ENCODE peak calls at places on chromosome 7, in eight cellular contexts. Z, I, H, T, V, Q, L and W are unnamed samples.

GRCh38 chr7:108149908-108150307 is 19.7 kb upstream of the LAMB4 start:
- DNase-seq in Z (no peak), I (no peak), H (no peak), T (no peak), V (no peak), Q (no peak), L (no peak), W (no peak)

GRCh38 chr7:34247468-34247867 is 342.1 kb downstream of the BMPER start:
- DNase-seq in Z (no peak), I (peak), H (peak), T (no peak), V (peak), Q (peak), L (no peak), W (no peak)

GRCh38 chr7:1755783-1756626 is 85.9 kb downstream of the ELFN1 start:
- DNase-seq in Z (peak), I (no peak), H (no peak), T (no peak), V (no peak), Q (no peak), L (no peak), W (no peak)

GRCh38 chr7:3067606-3068005 is 23.9 kb upstream of the CARD11 start:
- DNase-seq in Z (no peak), I (no peak), H (no peak), T (no peak), V (no peak), Q (no peak), L (no peak), W (no peak)

GRCh38 chr7:24665564-24666294 is 91.5 kb downstream of the GSDME start:
- DNase-seq in Z (peak), I (peak), H (peak), T (peak), V (peak), Q (peak), L (peak), W (peak)

GRCh38 chr7:3408814-3409595 is 108.0 kb downstream of the SDK1 start:
- DNase-seq in Z (peak), I (no peak), H (no peak), T (no peak), V (no peak), Q (no peak), L (no peak), W (no peak)

GRCh38 chr7:36661135-36661840 is 63.0 kb downstream of the AOAH start:
- DNase-seq in Z (no peak), I (peak), H (peak), T (no peak), V (peak), Q (peak), L (no peak), W (no peak)

GRCh38 chr7:85023066-85023687 is 163.7 kb downstream of the SEMA3D start:
- DNase-seq in Z (peak), I (peak), H (peak), T (no peak), V (peak), Q (peak), L (no peak), W (no peak)

GRCh38 chr7:109699661-109700060 is 1130.0 kb downstream of the DNAJB9 start:
- DNase-seq in Z (no peak), I (no peak), H (no peak), T (no peak), V (no peak), Q (peak), L (no peak), W (no peak)

GRCh38 chr7:146772581-146772980 is 656.0 kb downstream of the CNTNAP2 start:
- DNase-seq in Z (no peak), I (no peak), H (no peak), T (no peak), V (no peak), Q (peak), L (no peak), W (no peak)

GRCh38 chr7:77580762-77581350 is 43.8 kb downstream of the PTPN12 start:
- DNase-seq in Z (no peak), I (no peak), H (peak), T (no peak), V (peak), Q (no peak), L (no peak), W (no peak)

GRCh38 chr7:140525741-140526140 is 46.4 kb upstream of the MKRN1 start:
- DNase-seq in Z (peak), I (peak), H (no peak), T (no peak), V (peak), Q (peak), L (no peak), W (peak)

GRCh38 chr7:35701287-35701686 is 6.4 kb upstream of the HERPUD2 start:
- DNase-seq in Z (peak), I (no peak), H (no peak), T (no peak), V (no peak), Q (no peak), L (no peak), W (no peak)

GRCh38 chr7:100933735-100934134 is 15.6 kb upstream of the MUC3A start:
- DNase-seq in Z (no peak), I (no peak), H (no peak), T (no peak), V (no peak), Q (no peak), L (no peak), W (no peak)

GRCh38 chr7:48781783-48782182 is 142.6 kb upstream of the CDC14C start:
- DNase-seq in Z (no peak), I (no peak), H (no peak), T (no peak), V (no peak), Q (peak), L (no peak), W (no peak)

GRCh38 chr7:131004371-131004770 is 270.4 kb upstream of the KLF14 start:
- DNase-seq in Z (no peak), I (no peak), H (no peak), T (no peak), V (no peak), Q (no peak), L (no peak), W (no peak)

GRCh38 chr7:139731802-139732470 is 45.9 kb downstream of the HIPK2 start:
- DNase-seq in Z (no peak), I (peak), H (peak), T (peak), V (peak), Q (peak), L (peak), W (no peak)

GRCh38 chr7:47515305-47515834 is 66.5 kb downstream of the TNS3 start:
- DNase-seq in Z (no peak), I (no peak), H (no peak), T (no peak), V (no peak), Q (no peak), L (no peak), W (no peak)

GRCh38 chr7:66043681-66044497 is 31.7 kb upstream of the ASL start:
- DNase-seq in Z (no peak), I (peak), H (no peak), T (no peak), V (peak), Q (peak), L (peak), W (no peak)

GRCh38 chr7:47561715-47562446 is 20.0 kb downstream of the TNS3 start:
- DNase-seq in Z (no peak), I (no peak), H (no peak), T (no peak), V (no peak), Q (no peak), L (no peak), W (no peak)

GRCh38 chr7:78437118-78437517 is 638.5 kb downstream of the PHTF2 start:
- DNase-seq in Z (no peak), I (peak), H (peak), T (no peak), V (peak), Q (no peak), L (no peak), W (no peak)

GRCh38 chr7:68321076-68321639 is 1277.1 kb upstream of the AUTS2 start:
- DNase-seq in Z (peak), I (no peak), H (no peak), T (peak), V (no peak), Q (peak), L (peak), W (no peak)

GRCh38 chr7:65974191-65974801 is 7.7 kb downstream of the GUSB start:
- DNase-seq in Z (no peak), I (no peak), H (no peak), T (no peak), V (no peak), Q (no peak), L (no peak), W (no peak)

GRCh38 chr7:107966701-107967100 is 36.3 kb downstream of the LAMB1 start:
- DNase-seq in Z (no peak), I (peak), H (peak), T (no peak), V (peak), Q (peak), L (no peak), W (no peak)

GRCh38 chr7:55975944-55976633 is 11.7 kb downstream of the NIPSNAP2 start:
- DNase-seq in Z (no peak), I (no peak), H (no peak), T (no peak), V (no peak), Q (no peak), L (no peak), W (no peak)

GRCh38 chr7:23544913-23545354 is 13.2 kb upstream of the TRA2A start:
- DNase-seq in Z (peak), I (peak), H (peak), T (no peak), V (peak), Q (peak), L (no peak), W (no peak)

GRCh38 chr7:92375013-92375412 is 72.3 kb upstream of the GATAD1 start:
- DNase-seq in Z (no peak), I (no peak), H (peak), T (no peak), V (peak), Q (no peak), L (no peak), W (no peak)

GRCh38 chr7:108016841-108017775 is 14.1 kb upstream of the LAMB1 start:
- DNase-seq in Z (no peak), I (peak), H (peak), T (peak), V (peak), Q (peak), L (no peak), W (no peak)

GRCh38 chr7:105084581-105084980 is 70.6 kb downstream of the KMT2E start:
- DNase-seq in Z (no peak), I (no peak), H (no peak), T (no peak), V (no peak), Q (no peak), L (no peak), W (no peak)

GRCh38 chr7:101299511-101300464 is 21.8 kb downstream of the IFT22 start:
- DNase-seq in Z (no peak), I (peak), H (no peak), T (no peak), V (no peak), Q (no peak), L (no peak), W (no peak)

DNA sequence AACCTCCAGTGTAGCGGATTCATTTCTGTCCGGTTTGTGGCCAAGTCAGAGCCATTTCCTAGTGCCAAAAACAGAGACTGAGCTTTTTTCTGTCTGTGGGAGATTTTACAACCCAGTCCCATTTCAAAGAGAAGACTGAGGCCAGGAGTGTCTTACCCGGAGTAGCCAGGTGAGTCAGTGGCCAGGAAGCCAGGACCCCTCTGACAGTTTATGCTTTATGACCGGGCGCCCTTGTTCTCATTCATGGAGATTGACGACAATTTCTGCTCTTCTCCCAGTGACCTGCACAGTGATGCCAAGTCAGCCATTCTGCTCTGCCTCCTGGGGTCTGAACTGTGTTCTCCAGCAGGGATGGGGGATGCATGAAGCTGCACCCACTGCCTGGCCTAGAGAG is 681 bp upstream of the INMT start:
- DNase-seq in Z (no peak), I (no peak), H (no peak), T (no peak), V (no peak), Q (no peak), L (no peak), W (no peak)
- H3K4me3 ChIP-seq in Z (no peak), I (no peak), H (no peak), T (no peak), V (peak), Q (no peak), L (no peak), W (no peak)

GRCh38 chr7:142797799-142798377 is 27.1 kb downstream of the PRSS2 start:
- DNase-seq in Z (no peak), I (no peak), H (no peak), T (no peak), V (peak), Q (no peak), L (no peak), W (no peak)

GRCh38 chr7:142796001-142796500 is 25.3 kb downstream of the PRSS2 start:
- DNase-seq in Z (no peak), I (no peak), H (no peak), T (no peak), V (no peak), Q (peak), L (no peak), W (no peak)

GRCh38 chr7:142798451-142799438 is 28.0 kb downstream of the PRSS2 start:
- DNase-seq in Z (no peak), I (no peak), H (no peak), T (no peak), V (no peak), Q (no peak), L (no peak), W (peak)

GRCh38 chr7:142796501-142797341 is 26.0 kb downstream of the PRSS2 start:
- DNase-seq in Z (no peak), I (no peak), H (no peak), T (no peak), V (peak), Q (peak), L (no peak), W (no peak)

GRCh38 chr7:142797342-142797798 is 26.6 kb downstream of the PRSS2 start:
- DNase-seq in Z (no peak), I (no peak), H (no peak), T (no peak), V (no peak), Q (no peak), L (no peak), W (peak)
- H3K4me3 ChIP-seq in Z (peak), I (peak), H (no peak), T (no peak), V (peak), Q (peak), L (peak), W (peak)

GRCh38 chr7:155455132-155455693 is 2.7 kb upstream of the EN2 start:
- DNase-seq in Z (no peak), I (no peak), H (no peak), T (no peak), V (no peak), Q (no peak), L (no peak), W (no peak)

GRCh38 chr7:155454183-155455112 is 3.5 kb upstream of the EN2 start:
- DNase-seq in Z (no peak), I (no peak), H (no peak), T (no peak), V (no peak), Q (no peak), L (no peak), W (no peak)

GRCh38 chr7:155456517-155456771 is 1.5 kb upstream of the EN2 start:
- DNase-seq in Z (no peak), I (no peak), H (no peak), T (no peak), V (no peak), Q (no peak), L (no peak), W (no peak)

GRCh38 chr7:155456772-155457543 is 971 bp upstream of the EN2 start:
- DNase-seq in Z (no peak), I (peak), H (peak), T (peak), V (peak), Q (peak), L (peak), W (no peak)

GRCh38 chr7:155455776-155456516 is 2.0 kb upstream of the EN2 start:
- DNase-seq in Z (no peak), I (no peak), H (no peak), T (no peak), V (no peak), Q (no peak), L (no peak), W (no peak)
- H3K4me3 ChIP-seq in Z (no peak), I (no peak), H (no peak), T (no peak), V (no peak), Q (peak), L (no peak), W (no peak)

GRCh38 chr7:12199363-12199762 is 11.7 kb upstream of the TMEM106B start:
- DNase-seq in Z (no peak), I (no peak), H (peak), T (peak), V (no peak), Q (peak), L (no peak), W (no peak)
- H3K4me3 ChIP-seq in Z (no peak), I (no peak), H (no peak), T (no peak), V (no peak), Q (no peak), L (no peak), W (no peak)

DNA sequence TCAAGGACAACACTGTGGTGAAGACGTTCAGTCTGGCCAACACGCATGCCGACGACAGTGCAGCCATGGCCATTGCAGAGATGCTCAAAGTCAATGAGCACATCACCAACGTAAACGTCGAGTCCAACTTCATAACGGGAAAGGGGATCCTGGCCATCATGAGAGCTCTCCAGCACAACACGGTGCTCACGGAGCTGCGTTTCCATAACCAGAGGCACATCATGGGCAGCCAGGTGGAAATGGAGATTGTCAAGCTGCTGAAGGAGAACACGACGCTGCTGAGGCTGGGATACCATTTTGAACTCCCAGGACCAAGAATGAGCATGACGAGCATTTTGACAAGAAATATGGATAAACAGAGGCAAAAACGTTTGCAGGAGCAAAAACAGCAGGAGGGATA is 6.6 kb downstream of the LMOD2 start:
- DNase-seq in Z (no peak), I (no peak), H (no peak), T (no peak), V (no peak), Q (no peak), L (no peak), W (no peak)
- H3K4me3 ChIP-seq in Z (no peak), I (no peak), H (no peak), T (no peak), V (no peak), Q (no peak), L (no peak), W (no peak)

GRCh38 chr7:123535517-123535916 is 1.1 kb upstream of the IQUB start:
- DNase-seq in Z (no peak), I (no peak), H (no peak), T (no peak), V (no peak), Q (no peak), L (peak), W (no peak)

GRCh38 chr7:123534383-123535260 is at the start of gene IQUB:
- DNase-seq in Z (peak), I (peak), H (peak), T (peak), V (peak), Q (peak), L (peak), W (peak)

GRCh38 chr7:123533929-123534382 is 439 bp downstream of the IQUB start:
- DNase-seq in Z (peak), I (no peak), H (no peak), T (no peak), V (no peak), Q (no peak), L (no peak), W (no peak)

GRCh38 chr7:123537026-123537642 is 2.7 kb upstream of the IQUB start:
- DNase-seq in Z (peak), I (peak), H (peak), T (no peak), V (peak), Q (peak), L (no peak), W (no peak)

DNA sequence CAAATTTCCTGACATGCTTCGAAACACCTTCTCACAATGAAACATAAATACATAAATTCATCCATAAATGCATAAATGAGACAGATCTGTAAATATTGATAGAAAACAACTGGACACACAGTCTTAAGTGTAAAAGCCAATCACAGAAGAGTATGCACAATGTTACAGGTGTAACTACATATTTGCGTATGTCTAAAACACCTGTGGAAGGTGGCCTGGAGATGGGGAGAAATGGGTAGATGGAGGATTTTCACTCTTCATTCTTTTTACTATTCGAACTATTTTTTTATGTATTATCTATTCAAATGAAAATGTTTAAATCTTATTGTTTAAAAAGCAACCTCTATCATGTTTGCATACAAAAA is 860 bp downstream of the IQUB start:
- DNase-seq in Z (no peak), I (no peak), H (no peak), T (no peak), V (no peak), Q (no peak), L (no peak), W (no peak)
- H3K4me3 ChIP-seq in Z (no peak), I (peak), H (no peak), T (no peak), V (peak), Q (peak), L (peak), W (no peak)

GRCh38 chr7:154559454-154559853 is 443.5 kb downstream of the PAXIP1 start:
- DNase-seq in Z (no peak), I (no peak), H (no peak), T (no peak), V (no peak), Q (no peak), L (no peak), W (no peak)
- H3K4me3 ChIP-seq in Z (no peak), I (no peak), H (no peak), T (no peak), V (no peak), Q (no peak), L (no peak), W (no peak)